ENCODE peak calls at places on chromosomes 12 and 14, in eight cellular contexts. D is foreskin fibroblast; W is stimulated activated CD4-positive, alpha-beta T cell treated with anti-CD3 and anti-CD28 coated beads, Interleukin-4, amount 100 ng/mL, for 24 hours; Z is activated effector memory CD4-positive, alpha-beta T cell treated with Interleukin-2 at 50 U/mL for 16 hours; M is WERI-Rb-1; K is HFFc6; H is left lung; I is endothelial cell. R is an unnamed sample.

GRCh38 chr12:73678335-73678734 is 859.3 kb upstream of the ATXN7L3B start:
- DNase-seq in I (no peak), M (no peak), Z (no peak), K (no peak), H (no peak), D (no peak), W (no peak), R (no peak)

GRCh38 chr12:41636658-41637057 is 448.5 kb downstream of the PDZRN4 start:
- DNase-seq in I (no peak), K (no peak), M (no peak), Z (no peak), H (no peak), D (no peak), W (no peak), R (no peak)

GRCh38 chr12:43028826-43029225 is 439.3 kb upstream of the PRICKLE1 start:
- DNase-seq in D (no peak), K (no peak), I (no peak), M (no peak), W (no peak), Z (no peak), H (no peak), R (no peak)

GRCh38 chr12:47736877-47737676 is 11.8 kb upstream of the ENDOU start:
- DNase-seq in M (no peak), K (peak; percentile 31), D (peak; percentile 93), Z (no peak), H (peak; percentile 87), W (no peak), I (no peak), R (no peak)

GRCh38 chr14:93543766-93544165 is 113.0 kb downstream of the UNC79 start:
- DNase-seq in Z (no peak), M (no peak), W (no peak), H (no peak), I (no peak), D (peak; percentile 1), K (peak; percentile 33), R (no peak)

GRCh38 chr14:39682563-39682962 is 250.3 kb upstream of the FBXO33 start:
- DNase-seq in W (no peak), I (no peak), Z (no peak), H (no peak), D (no peak), M (no peak), K (no peak), R (no peak)

GRCh38 chr12:117091758-117092510 is 7.3 kb downstream of the TESC start:
- DNase-seq in W (no peak), K (no peak), M (no peak), H (no peak), I (no peak), Z (no peak), D (no peak), R (no peak)

GRCh38 chr14:55125403-55125802 is 3.6 kb upstream of the LGALS3 start:
- DNase-seq in H (peak; percentile 77), W (no peak), Z (no peak), D (no peak), M (no peak), K (no peak), I (no peak), R (no peak)

GRCh38 chr14:63650336-63650952 is 8.8 kb upstream of the WDR89 start:
- DNase-seq in M (no peak), Z (peak; percentile 51), I (no peak), H (peak; percentile 66), W (peak; percentile 57), D (no peak), K (no peak), R (no peak)